ENCODE peak calls at places on chromosomes 7 and 10, in five cellular contexts. One of them, this sample, is unnamed.
A peak's percentile ranks its signal among the peaks of the same experiment; 100 is the strongest.

GRCh38 chr7:82345886-82346285 is 97.7 kb downstream of the CACNA2D1 start:
- DNase-seq in HL-60: no peak
- DNase-seq in uterus: no peak
- DNase-seq in AG09309: no peak
- DNase-seq in astrocyte of the cerebellum: no peak
- DNase-seq in this sample: no peak

GRCh38 chr7:15820319-15820718 is 133.8 kb upstream of the MEOX2 start:
- DNase-seq in HL-60: no peak
- DNase-seq in uterus: no peak
- DNase-seq in AG09309: no peak
- DNase-seq in astrocyte of the cerebellum: no peak
- DNase-seq in this sample: no peak

GRCh38 chr10:35204650-35205319 is 78.1 kb downstream of the CREM start:
- DNase-seq in HL-60: no peak
- DNase-seq in uterus: no peak
- DNase-seq in AG09309: no peak
- DNase-seq in astrocyte of the cerebellum: no peak
- DNase-seq in this sample: no peak

GRCh38 chr7:26439502-26440252 is 148.0 kb downstream of the SNX10 start:
- DNase-seq in HL-60: no peak
- DNase-seq in uterus: no peak
- DNase-seq in AG09309: no peak
- DNase-seq in astrocyte of the cerebellum: no peak
- DNase-seq in this sample: no peak

GRCh38 chr7:1494447-1494846 is 9.7 kb downstream of the INTS1 start:
- DNase-seq in HL-60: no peak
- DNase-seq in uterus: no peak
- DNase-seq in AG09309: no peak
- DNase-seq in astrocyte of the cerebellum: no peak
- DNase-seq in this sample: no peak

GRCh38 chr7:135320277-135320676 is 86.6 kb downstream of the STRA8 start:
- DNase-seq in HL-60: no peak
- DNase-seq in uterus: peak; percentile 64
- DNase-seq in AG09309: peak; percentile 25
- DNase-seq in astrocyte of the cerebellum: peak; percentile 82
- DNase-seq in this sample: peak; percentile 71

GRCh38 chr10:127090135-127090534 is 106.3 kb downstream of the INSYN2A start:
- DNase-seq in HL-60: no peak
- DNase-seq in uterus: no peak
- DNase-seq in AG09309: no peak
- DNase-seq in astrocyte of the cerebellum: no peak
- DNase-seq in this sample: no peak

GRCh38 chr7:94509264-94509878 is at the start of gene CASD1:
- DNase-seq in HL-60: peak; percentile 8
- DNase-seq in uterus: peak; percentile 40
- DNase-seq in AG09309: no peak
- DNase-seq in astrocyte of the cerebellum: no peak
- DNase-seq in this sample: peak; percentile 52

GRCh38 chr10:113854757-113855626 is 531 bp downstream of the NHLRC2 start:
- DNase-seq in HL-60: no peak
- DNase-seq in uterus: peak; percentile 44
- DNase-seq in AG09309: no peak
- DNase-seq in astrocyte of the cerebellum: no peak
- DNase-seq in this sample: peak; percentile 75

GRCh38 chr7:28960071-28960840 is 2.1 kb upstream of the TRIL start:
- DNase-seq in HL-60: no peak
- DNase-seq in uterus: no peak
- DNase-seq in AG09309: no peak
- DNase-seq in astrocyte of the cerebellum: no peak
- DNase-seq in this sample: no peak

GRCh38 chr10:111989136-111990050 is 194.2 kb downstream of the GPAM start:
- DNase-seq in HL-60: no peak
- DNase-seq in uterus: no peak
- DNase-seq in AG09309: no peak
- DNase-seq in astrocyte of the cerebellum: no peak
- DNase-seq in this sample: no peak

GRCh38 chr7:29812185-29812876 is 6.0 kb downstream of the WIPF3 start:
- DNase-seq in HL-60: no peak
- DNase-seq in uterus: no peak
- DNase-seq in AG09309: no peak
- DNase-seq in astrocyte of the cerebellum: no peak
- DNase-seq in this sample: no peak

GRCh38 chr10:124998624-124999291 is 56.8 kb downstream of the ZRANB1 start:
- DNase-seq in HL-60: no peak
- DNase-seq in uterus: peak; percentile 19
- DNase-seq in AG09309: no peak
- DNase-seq in astrocyte of the cerebellum: no peak
- DNase-seq in this sample: peak; percentile 50

GRCh38 chr10:128908109-128908898 is 558.7 kb upstream of the MGMT start:
- DNase-seq in HL-60: peak; percentile 16
- DNase-seq in uterus: no peak
- DNase-seq in AG09309: no peak
- DNase-seq in astrocyte of the cerebellum: no peak
- DNase-seq in this sample: no peak

GRCh38 chr10:89555688-89556445 is 20.5 kb upstream of the SLC16A12 start:
- DNase-seq in HL-60: no peak
- DNase-seq in uterus: no peak
- DNase-seq in AG09309: no peak
- DNase-seq in astrocyte of the cerebellum: no peak
- DNase-seq in this sample: no peak

GRCh38 chr10:119428789-119429188 is 113.7 kb downstream of the RGS10 start:
- DNase-seq in HL-60: no peak
- DNase-seq in uterus: no peak
- DNase-seq in AG09309: peak; percentile 70
- DNase-seq in astrocyte of the cerebellum: no peak
- DNase-seq in this sample: peak; percentile 60

GRCh38 chr7:90288154-90288553 is 33.0 kb downstream of the FAM237B start:
- DNase-seq in HL-60: no peak
- DNase-seq in uterus: no peak
- DNase-seq in AG09309: no peak
- DNase-seq in astrocyte of the cerebellum: no peak
- DNase-seq in this sample: no peak

GRCh38 chr10:125781374-125781773 is 5.8 kb upstream of the MMP21 start:
- DNase-seq in HL-60: no peak
- DNase-seq in uterus: no peak
- DNase-seq in AG09309: no peak
- DNase-seq in astrocyte of the cerebellum: no peak
- DNase-seq in this sample: no peak

GRCh38 chr7:112134039-112134438 is 72.2 kb downstream of the DOCK4 start:
- DNase-seq in HL-60: no peak
- DNase-seq in uterus: no peak
- DNase-seq in AG09309: no peak
- DNase-seq in astrocyte of the cerebellum: no peak
- DNase-seq in this sample: no peak

GRCh38 chr10:75444781-75445386 is 13.5 kb downstream of the LRMDA start:
- DNase-seq in HL-60: no peak
- DNase-seq in uterus: no peak
- DNase-seq in AG09309: no peak
- DNase-seq in astrocyte of the cerebellum: no peak
- DNase-seq in this sample: no peak

GRCh38 chr7:134792968-134793367 is 13.5 kb downstream of the CALD1 start:
- DNase-seq in HL-60: no peak
- DNase-seq in uterus: no peak
- DNase-seq in AG09309: peak; percentile 55
- DNase-seq in astrocyte of the cerebellum: no peak
- DNase-seq in this sample: no peak

GRCh38 chr7:148983220-148984146 is 44.8 kb downstream of the PDIA4 start:
- DNase-seq in HL-60: peak; percentile 66
- DNase-seq in uterus: peak; percentile 65
- DNase-seq in AG09309: no peak
- DNase-seq in astrocyte of the cerebellum: peak; percentile 51
- DNase-seq in this sample: peak; percentile 68

GRCh38 chr7:18513343-18513742 is 17.8 kb downstream of the HDAC9 start:
- DNase-seq in HL-60: no peak
- DNase-seq in uterus: no peak
- DNase-seq in AG09309: no peak
- DNase-seq in astrocyte of the cerebellum: no peak
- DNase-seq in this sample: no peak

GRCh38 chr7:150003304-150003810 is 129.6 kb downstream of the ATP6V0E2 start:
- DNase-seq in HL-60: no peak
- DNase-seq in uterus: no peak
- DNase-seq in AG09309: no peak
- DNase-seq in astrocyte of the cerebellum: no peak
- DNase-seq in this sample: no peak

GRCh38 chr10:69337312-69338132 is 59.2 kb downstream of the HK1 start:
- DNase-seq in HL-60: peak; percentile 94
- DNase-seq in uterus: no peak
- DNase-seq in AG09309: peak; percentile 34
- DNase-seq in astrocyte of the cerebellum: peak; percentile 89
- DNase-seq in this sample: no peak

GRCh38 chr7:34849163-34849960 is 187.9 kb downstream of the DPY19L1 start:
- DNase-seq in HL-60: no peak
- DNase-seq in uterus: no peak
- DNase-seq in AG09309: no peak
- DNase-seq in astrocyte of the cerebellum: no peak
- DNase-seq in this sample: no peak

GRCh38 chr7:22344655-22345054 is 12.3 kb downstream of the RAPGEF5 start:
- DNase-seq in HL-60: no peak
- DNase-seq in uterus: no peak
- DNase-seq in AG09309: no peak
- DNase-seq in astrocyte of the cerebellum: no peak
- DNase-seq in this sample: no peak

GRCh38 chr10:118003146-118003545 is 43.6 kb downstream of the RAB11FIP2 start:
- DNase-seq in HL-60: no peak
- DNase-seq in uterus: no peak
- DNase-seq in AG09309: no peak
- DNase-seq in astrocyte of the cerebellum: no peak
- DNase-seq in this sample: no peak

DNA sequence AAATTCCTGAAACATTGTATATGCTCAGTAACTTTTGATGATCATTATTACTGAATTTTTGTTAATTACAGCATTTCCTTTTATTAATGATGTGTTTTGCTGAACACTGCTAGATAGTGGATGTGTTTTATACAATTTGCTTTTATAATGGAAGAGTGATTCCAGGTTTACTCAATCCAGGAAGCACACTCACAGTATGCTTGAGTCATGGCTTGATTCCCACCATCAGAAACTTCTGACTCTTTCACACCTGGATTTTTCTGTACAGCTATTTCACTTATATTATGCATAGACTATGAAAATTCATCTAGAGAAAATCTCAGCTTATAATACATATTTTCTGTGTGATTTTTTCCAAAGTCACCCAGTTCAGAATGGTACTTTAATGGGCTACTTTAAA is 1040.9 kb downstream of the GRM8 start:
- DNase-seq in HL-60: no peak
- DNase-seq in uterus: no peak
- DNase-seq in AG09309: no peak
- DNase-seq in astrocyte of the cerebellum: no peak
- DNase-seq in this sample: no peak
- H3K4me3 ChIP-seq in HL-60: no peak overlapping the region
- H3K4me3 ChIP-seq in uterus: no peak overlapping the region
- H3K4me3 ChIP-seq in AG09309: no peak overlapping the region
- H3K4me3 ChIP-seq in astrocyte of the cerebellum: no peak overlapping the region
- H3K4me3 ChIP-seq in this sample: no peak overlapping the region

GRCh38 chr10:123241391-123242141 is 87.4 kb downstream of the BUB3 start:
- DNase-seq in HL-60: peak; percentile 14
- DNase-seq in uterus: no peak
- DNase-seq in AG09309: no peak
- DNase-seq in astrocyte of the cerebellum: no peak
- DNase-seq in this sample: no peak
- TF ChIP-seq CTCF in HL-60: no peak
- TF ChIP-seq CTCF in uterus: no peak
- TF ChIP-seq CTCF in AG09309: no peak
- TF ChIP-seq CTCF in astrocyte of the cerebellum: no peak
- TF ChIP-seq CTCF in this sample: no peak

DNA sequence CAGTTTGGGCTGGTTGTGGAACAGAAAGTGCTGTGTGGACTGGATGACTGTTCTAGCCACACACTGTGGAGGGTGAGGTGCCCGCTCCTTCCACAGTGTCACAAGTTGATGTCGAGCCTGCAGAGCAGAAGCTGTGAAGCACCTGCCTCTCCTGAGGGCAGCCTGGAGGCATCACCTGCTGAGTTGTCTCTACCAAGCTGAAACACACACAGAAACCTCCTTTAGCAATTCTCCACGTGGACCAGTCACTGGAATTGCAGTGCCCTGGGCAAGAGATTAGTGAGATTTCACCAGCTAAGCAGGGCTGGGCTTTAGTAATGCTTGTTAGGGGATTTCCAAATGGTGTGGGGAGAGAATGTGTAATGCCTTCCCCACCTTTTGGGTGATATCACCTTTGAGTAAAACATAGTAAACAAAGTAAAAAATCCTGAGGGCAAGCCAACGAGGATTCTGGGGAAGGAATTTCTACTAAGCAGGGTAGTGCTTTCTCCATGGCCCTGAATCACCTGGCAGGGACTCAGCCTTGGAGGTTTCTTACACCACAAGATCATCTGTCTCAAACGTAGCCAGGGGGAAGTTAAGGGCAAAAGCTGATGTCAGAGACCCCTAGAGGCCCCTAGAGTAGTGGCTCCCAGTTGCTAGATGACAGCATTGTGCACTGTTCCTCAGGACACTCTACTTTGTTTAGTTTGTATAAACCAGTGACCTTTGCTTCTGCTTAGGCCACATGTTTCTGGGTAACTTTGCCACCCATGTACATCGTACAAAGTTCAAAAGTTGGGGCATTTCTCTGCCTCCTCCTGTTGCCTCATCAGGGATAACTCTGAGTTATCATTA is 233.1 kb upstream of the IGFBP3 start:
- DNase-seq in HL-60: no peak
- DNase-seq in uterus: no peak
- DNase-seq in AG09309: no peak
- DNase-seq in astrocyte of the cerebellum: no peak
- DNase-seq in this sample: no peak
- H3K4me3 ChIP-seq in HL-60: no peak overlapping the region
- H3K4me3 ChIP-seq in uterus: no peak overlapping the region
- H3K4me3 ChIP-seq in AG09309: no peak overlapping the region
- H3K4me3 ChIP-seq in astrocyte of the cerebellum: no peak overlapping the region
- H3K4me3 ChIP-seq in this sample: no peak overlapping the region

GRCh38 chr10:102537367-102537766 is 33.6 kb downstream of the SUFU start:
- DNase-seq in HL-60: no peak
- DNase-seq in uterus: no peak
- DNase-seq in AG09309: no peak
- DNase-seq in astrocyte of the cerebellum: no peak
- DNase-seq in this sample: no peak

GRCh38 chr10:102542800-102543418 is 39.1 kb downstream of the SUFU start:
- DNase-seq in HL-60: no peak
- DNase-seq in uterus: no peak
- DNase-seq in AG09309: peak; percentile 50
- DNase-seq in astrocyte of the cerebellum: no peak
- DNase-seq in this sample: no peak

GRCh38 chr10:102538811-102539210 is 35.0 kb downstream of the SUFU start:
- DNase-seq in HL-60: no peak
- DNase-seq in uterus: no peak
- DNase-seq in AG09309: no peak
- DNase-seq in astrocyte of the cerebellum: no peak
- DNase-seq in this sample: no peak

GRCh38 chr10:102537948-102538347 is 34.2 kb downstream of the SUFU start:
- DNase-seq in HL-60: no peak
- DNase-seq in uterus: no peak
- DNase-seq in AG09309: no peak
- DNase-seq in astrocyte of the cerebellum: no peak
- DNase-seq in this sample: no peak

DNA sequence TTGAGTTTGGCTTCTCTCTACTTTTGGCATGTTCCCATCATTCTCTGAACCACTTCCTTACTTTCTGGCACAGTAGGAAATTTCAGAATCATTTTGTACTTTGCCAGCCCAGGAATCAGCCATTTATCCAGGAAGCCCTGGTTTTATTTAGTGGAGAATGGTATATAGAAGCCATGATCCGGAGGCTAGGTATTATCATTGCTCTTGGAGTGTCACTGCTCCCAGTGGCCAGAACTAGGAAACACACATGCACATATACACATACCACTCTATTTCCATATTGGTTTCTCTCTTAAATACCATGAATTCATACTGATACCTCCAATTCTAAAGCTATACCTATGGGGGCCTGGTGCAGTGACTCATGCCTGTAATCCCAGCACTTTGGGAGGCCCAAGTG is 36.3 kb downstream of the SUFU start:
- DNase-seq in HL-60: no peak
- DNase-seq in uterus: no peak
- DNase-seq in AG09309: no peak
- DNase-seq in astrocyte of the cerebellum: peak; percentile 23
- DNase-seq in this sample: no peak
- TF ChIP-seq CTCF in HL-60: no peak
- TF ChIP-seq CTCF in uterus: no peak
- TF ChIP-seq CTCF in AG09309: peak; percentile 36
- TF ChIP-seq CTCF in astrocyte of the cerebellum: peak; percentile 56
- TF ChIP-seq CTCF in this sample: no peak

This sample was measured in ovary.